ENCODE peak calls at places on chromosomes 4 and X, in four cellular contexts. T is Right ventricle myocardium inferior, Z is AG20443, H is germinal center. V is an unnamed sample.

GRCh38 chrX:9586992-9587392 is 122.1 kb downstream of the TBL1X start:
- DNase-seq in T (no peak), Z (no peak), H (no peak), V (no peak)

GRCh38 chr4:22071749-22072148 is 123.2 kb upstream of the KCNIP4 start:
- DNase-seq in T (no peak), Z (no peak), H (no peak), V (no peak)

GRCh38 chr4:3786196-3786869 is 20.1 kb downstream of the ADRA2C start:
- DNase-seq in T (peak), Z (no peak), H (no peak), V (no peak)

GRCh38 chr4:77047037-77047436 is 28.8 kb downstream of the CCNI start:
- DNase-seq in T (no peak), Z (no peak), H (no peak), V (no peak)

GRCh38 chr4:182806259-182807252 is 110.6 kb downstream of the DCTD start:
- DNase-seq in T (peak), Z (peak), H (peak), V (peak)

GRCh38 chr4:138686078-138686477 is 329.5 kb upstream of the NOCT start:
- DNase-seq in T (peak), Z (no peak), H (no peak), V (no peak)

GRCh38 chrX:104972737-104973136 is 247.8 kb downstream of the TEX13A start:
- DNase-seq in T (no peak), Z (no peak), H (no peak), V (no peak)

GRCh38 chr4:38678078-38678477 is 14.1 kb downstream of the KLF3 start:
- DNase-seq in T (no peak), Z (peak), H (no peak), V (no peak)

GRCh38 chr4:113474017-113474416 is 287.5 kb downstream of the CAMK2D start:
- DNase-seq in T (no peak), Z (peak), H (no peak), V (no peak)

GRCh38 chr4:94363136-94363655 is 20.6 kb upstream of the HPGDS start:
- DNase-seq in T (no peak), Z (no peak), H (no peak), V (no peak)

GRCh38 chr4:85879518-85879917 is 404.6 kb downstream of the ARHGAP24 start:
- DNase-seq in T (no peak), Z (no peak), H (no peak), V (no peak)

GRCh38 chr4:144709793-144710525 is 64.0 kb downstream of the HHIP start:
- DNase-seq in T (no peak), Z (peak), H (no peak), V (no peak)

GRCh38 chr4:114320126-114320525 is 278.5 kb upstream of the UGT8 start:
- DNase-seq in T (no peak), Z (no peak), H (no peak), V (no peak)

GRCh38 chr4:63211377-63211776 is 1197.9 kb downstream of the TECRL start:
- DNase-seq in T (no peak), Z (no peak), H (no peak), V (no peak)

GRCh38 chr4:13476915-13477314 is 7.2 kb downstream of the RAB28 start:
- DNase-seq in T (no peak), Z (peak), H (no peak), V (no peak)

GRCh38 chr4:1976416-1977352 is 32.1 kb downstream of the NELFA start:
- DNase-seq in T (no peak), Z (no peak), H (no peak), V (no peak)

GRCh38 chr4:189202182-189202868 is 738.3 kb upstream of the FRG1 start:
- DNase-seq in T (peak), Z (peak), H (peak), V (no peak)

GRCh38 chrX:39167791-39168190 is 366.5 kb downstream of the MID1IP1 start:
- DNase-seq in T (no peak), Z (no peak), H (no peak), V (peak)

GRCh38 chrX:41452972-41453371 is 5.8 kb downstream of the NYX start:
- DNase-seq in T (no peak), Z (peak), H (no peak), V (no peak)

GRCh38 chr4:77618383-77619241 is 13.0 kb downstream of the CXCL13 start:
- DNase-seq in T (no peak), Z (peak), H (peak), V (peak)

GRCh38 chr4:107719211-107719926 is 665 bp downstream of the PAPSS1 start:
- DNase-seq in T (no peak), Z (peak), H (peak), V (peak)

GRCh38 chrX:49193542-49193964 is 6.4 kb downstream of the SYP start:
- DNase-seq in T (no peak), Z (no peak), H (no peak), V (no peak)

GRCh38 chr4:150656882-150657281 is 74.9 kb downstream of the MAB21L2 start:
- DNase-seq in T (no peak), Z (no peak), H (no peak), V (no peak)

GRCh38 chrX:67652581-67652980 is 108.8 kb downstream of the AR start:
- DNase-seq in T (no peak), Z (no peak), H (no peak), V (no peak)

GRCh38 chr4:51831133-51831532 is 11.8 kb upstream of the DCUN1D4 start:
- DNase-seq in T (peak), Z (peak), H (no peak), V (no peak)

GRCh38 chr4:101288365-101289145 is 58.8 kb downstream of the PPP3CA start:
- DNase-seq in T (no peak), Z (no peak), H (no peak), V (no peak)

GRCh38 chr4:131337956-131338355 is 1811.1 kb upstream of the PCDH10 start:
- DNase-seq in T (no peak), Z (no peak), H (no peak), V (no peak)

GRCh38 chrX:129823115-129823514 is 20.6 kb downstream of the ZDHHC9 start:
- DNase-seq in T (no peak), Z (peak), H (peak), V (peak)

GRCh38 chrX:19721726-19722370 is 165.6 kb downstream of the SH3KBP1 start:
- DNase-seq in T (no peak), Z (peak), H (no peak), V (no peak)

GRCh38 chr4:8259743-8260430 is 9.7 kb upstream of the HTRA3 start:
- DNase-seq in T (no peak), Z (no peak), H (no peak), V (no peak)

GRCh38 chrX:6558979-6559378 is 24.1 kb upstream of the VCX3A start:
- DNase-seq in T (no peak), Z (no peak), H (no peak), V (no peak)

GRCh38 chr4:70994069-70994366 is 569 bp downstream of the DCK start:
- DNase-seq in T (peak), Z (no peak), H (no peak), V (no peak)

GRCh38 chrX:11509786-11510185 is 155.9 kb downstream of the ARHGAP6 start:
- DNase-seq in T (no peak), Z (no peak), H (no peak), V (no peak)

GRCh38 chrX:86806786-86807185 is 658.5 kb downstream of the DACH2 start:
- DNase-seq in T (no peak), Z (no peak), H (no peak), V (no peak)